ENCODE peak calls at places on chromosomes 5 and 9, in six cellular contexts. G, V, Q, C, B and A are unnamed samples.

GRCh38 chr9:89464991-89465390 is 32.9 kb downstream of the SEMA4D start:
- DNase-seq in G (no peak), Q (no peak), C (no peak), B (no peak), V (no peak), A (no peak)

GRCh38 chr9:76676857-76677256 is 87.4 kb upstream of the PCA3 start:
- DNase-seq in C (no peak), B (no peak), G (peak; percentile 30), V (no peak), Q (no peak), A (no peak)

GRCh38 chr5:136356747-136357469 is 8.4 kb downstream of the TRPC7 start:
- DNase-seq in Q (no peak), B (no peak), C (no peak), G (no peak), V (no peak), A (no peak)

GRCh38 chr5:81633916-81634315 is 117.0 kb downstream of the SSBP2 start:
- DNase-seq in B (no peak), G (no peak), Q (no peak), V (no peak), C (no peak), A (no peak)

GRCh38 chr9:87713278-87713989 is 12.5 kb upstream of the CTSL start:
- DNase-seq in B (no peak), V (peak; percentile 52), Q (peak; percentile 89), G (peak; percentile 88), C (no peak), A (peak; percentile 74)

GRCh38 chr5:22621084-22621483 is 232.1 kb downstream of the CDH12 start:
- DNase-seq in G (no peak), C (no peak), B (no peak), V (no peak), Q (no peak), A (no peak)

GRCh38 chr5:138503487-138504270 is 38.4 kb downstream of the EGR1 start:
- DNase-seq in B (peak; percentile 56), V (no peak), C (peak; percentile 17), Q (peak; percentile 86), G (peak; percentile 66), A (peak; percentile 38)

GRCh38 chr5:56094579-56095361 is 100.0 kb upstream of the IL6ST start:
- DNase-seq in G (no peak), B (no peak), C (no peak), V (no peak), Q (no peak), A (no peak)

GRCh38 chr5:168097852-168098251 is 193.6 kb upstream of the WWC1 start:
- DNase-seq in G (no peak), C (no peak), Q (no peak), B (no peak), V (no peak), A (no peak)

GRCh38 chr9:118558026-118558425 is 811.2 kb downstream of the BRINP1 start:
- DNase-seq in G (no peak), C (no peak), V (no peak), B (no peak), Q (no peak), A (no peak)

GRCh38 chr5:1488882-1489680 is 34.7 kb downstream of the LPCAT1 start:
- DNase-seq in C (peak; percentile 77), B (no peak), Q (no peak), V (no peak), G (no peak), A (no peak)

GRCh38 chr9:122904466-122904822 is 715 bp downstream of the RC3H2 start:
- DNase-seq in V (no peak), Q (peak; percentile 31), C (no peak), B (no peak), G (peak; percentile 68), A (peak; percentile 47)

GRCh38 chr9:76464706-76465105 is 5.7 kb downstream of the GCNT1 start:
- DNase-seq in G (no peak), Q (no peak), B (no peak), C (no peak), V (no peak), A (no peak)

GRCh38 chr5:153094333-153094732 is 396.1 kb upstream of the GRIA1 start:
- DNase-seq in V (no peak), Q (no peak), G (no peak), C (no peak), B (no peak), A (no peak)

GRCh38 chr9:135990468-135991429 is 29.6 kb upstream of the UBAC1 start:
- DNase-seq in V (no peak), B (no peak), G (peak; percentile 33), Q (no peak), C (no peak), A (no peak)

GRCh38 chr5:129652353-129653138 is 95.3 kb upstream of the MINAR2 start:
- DNase-seq in Q (no peak), B (no peak), G (no peak), C (no peak), V (no peak), A (no peak)

GRCh38 chr5:14386882-14387575 is 194.6 kb upstream of the OTULINL start:
- DNase-seq in Q (no peak), G (no peak), B (no peak), C (no peak), V (no peak), A (no peak)

GRCh38 chr5:107668933-107669542 is 1.7 kb downstream of the EFNA5 start:
- DNase-seq in G (peak; percentile 48), B (peak; percentile 6), V (no peak), C (no peak), Q (peak; percentile 14), A (peak; percentile 37)

GRCh38 chr5:84287964-84288363 is 96.7 kb downstream of the EDIL3 start:
- DNase-seq in V (no peak), G (peak; percentile 38), Q (peak; percentile 9), C (peak; percentile 23), B (no peak), A (no peak)

GRCh38 chr9:130759738-130760137 is 66.2 kb downstream of the EXOSC2 start:
- DNase-seq in V (no peak), Q (no peak), B (no peak), C (no peak), G (no peak), A (no peak)

GRCh38 chr9:113622038-113622437 is 158.5 kb downstream of the RGS3 start:
- DNase-seq in Q (no peak), V (no peak), B (no peak), C (no peak), G (no peak), A (no peak)

GRCh38 chr9:113620377-113621161 is 157.0 kb downstream of the RGS3 start:
- DNase-seq in V (peak; percentile 86), C (no peak), B (peak; percentile 73), G (peak; percentile 96), Q (peak; percentile 86), A (peak; percentile 80)

GRCh38 chr9:113622600-113623400 is 159.3 kb downstream of the RGS3 start:
- DNase-seq in V (no peak), C (peak; percentile 44), B (no peak), G (peak; percentile 82), Q (peak; percentile 74), A (no peak)

GRCh38 chr9:113620016-113620376 is 156.5 kb downstream of the RGS3 start:
- DNase-seq in G (no peak), Q (no peak), C (no peak), V (no peak), B (no peak), A (no peak)

GRCh38 chr9:113621309-113621791 is 157.8 kb downstream of the RGS3 start:
- DNase-seq in V (peak; percentile 81), B (no peak), Q (no peak), G (peak; percentile 92), C (no peak), A (peak; percentile 44)
- H3K4me3 ChIP-seq in V (peak overlapping the region; percentile 4), B (no peak overlapping the region), Q (no peak overlapping the region), G (no peak overlapping the region), C (no peak overlapping the region), A (no peak overlapping the region)

DNA sequence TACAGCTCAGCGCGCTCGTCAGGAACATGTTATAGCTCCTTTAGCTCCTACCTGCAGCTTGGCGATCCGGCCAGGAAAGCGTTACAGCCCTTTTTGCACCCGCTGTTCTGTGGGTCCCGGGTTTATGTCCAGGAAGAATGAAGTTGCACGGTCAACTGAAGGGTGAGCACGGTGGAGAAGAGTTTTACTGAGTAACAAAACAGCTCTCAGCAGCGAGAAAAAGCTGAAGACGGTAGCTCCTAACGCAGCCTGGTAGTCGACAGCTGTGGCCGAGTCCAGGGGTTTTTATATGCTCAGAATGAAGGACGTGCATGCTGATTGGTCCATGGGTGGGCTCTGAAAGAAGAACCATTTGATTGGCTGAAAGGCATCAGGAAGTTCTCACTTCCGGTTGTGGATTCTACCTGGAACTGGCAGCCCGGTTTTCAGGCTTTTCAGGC is 1830.1 kb upstream of the NUDT12 start:
- DNase-seq in V (no peak), B (no peak), G (no peak), C (no peak), Q (no peak), A (peak; percentile 72)
- TF ChIP-seq POLR2A in V (no peak), B (no peak), G (no peak), C (no peak), Q (no peak), A (no peak)

DNA sequence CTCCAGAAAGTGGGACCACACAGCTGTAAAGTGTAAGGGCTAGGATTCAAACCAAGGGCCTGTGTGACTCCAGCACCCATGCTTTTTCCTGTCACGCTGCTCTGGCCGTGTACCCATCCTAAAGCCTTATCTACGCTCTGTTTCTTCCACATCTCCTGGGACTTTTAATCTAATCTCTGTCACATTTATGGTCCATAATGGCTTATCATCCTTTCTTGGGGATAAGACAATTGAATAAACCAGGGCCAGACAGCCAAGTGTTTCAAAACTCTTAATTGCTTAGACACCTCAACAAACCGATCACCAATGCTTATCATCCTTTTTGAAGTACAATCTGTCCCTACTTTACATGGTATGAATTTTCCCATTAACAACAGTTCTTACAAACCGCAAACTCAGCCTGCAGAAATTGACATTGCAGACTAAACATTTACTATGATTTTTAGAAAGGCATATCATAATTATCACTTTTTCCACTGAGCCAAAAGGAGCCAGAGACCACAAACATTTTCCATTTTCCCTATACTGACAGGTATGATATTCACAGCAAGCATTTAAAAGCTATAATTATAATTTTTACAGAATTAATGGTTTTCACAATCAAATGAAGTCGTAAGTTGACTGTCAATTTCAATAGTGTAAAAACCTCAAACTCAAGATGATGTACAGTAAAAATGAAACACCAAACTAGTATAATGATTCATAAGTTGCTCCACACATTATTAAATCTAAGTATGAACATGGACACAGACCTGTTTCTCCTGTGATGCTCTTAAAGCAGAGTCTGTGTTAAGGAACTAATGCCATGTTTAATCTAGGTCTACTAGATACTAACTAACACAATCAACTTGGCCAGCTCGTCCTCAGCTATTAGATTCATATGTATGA is 99.5 kb downstream of the FBXW11 start:
- DNase-seq in V (no peak), Q (no peak), B (no peak), G (no peak), C (no peak), A (no peak)
- H3K27ac ChIP-seq in V (no peak overlapping the region), Q (no peak overlapping the region), B (no peak overlapping the region), G (no peak overlapping the region), C (no peak overlapping the region), A (no peak overlapping the region)

GRCh38 chr5:97455996-97456395 is 272.9 kb upstream of the RIOK2 start:
- DNase-seq in V (no peak), Q (no peak), C (no peak), G (no peak), B (no peak), A (no peak)
- H3K4me3 ChIP-seq in V (no peak overlapping the region), Q (no peak overlapping the region), C (no peak overlapping the region), G (no peak overlapping the region), B (no peak overlapping the region), A (no peak overlapping the region)